ENCODE peak calls at places on chromosomes 13 and 19, in five cellular contexts. X is IMR-90, K is foreskin fibroblast, W is HL-60, N is heart right ventricle. T is an unnamed sample.

GRCh38 chr19:16078311-16078758 is 2.0 kb downstream of the TPM4 start:
- DNase-seq in N (peak), K (peak), W (no peak), X (peak), T (no peak)

GRCh38 chr19:33634361-33635091 is 12.8 kb downstream of the CHST8 start:
- DNase-seq in W (no peak), K (no peak), X (no peak), N (no peak), T (no peak)

GRCh38 chr19:58569943-58570670 is 3.0 kb downstream of the MZF1 start:
- DNase-seq in K (no peak), W (no peak), X (no peak), N (no peak), T (no peak)

GRCh38 chr19:54162241-54162805 is 2.8 kb upstream of the LENG1 start:
- DNase-seq in W (peak), X (peak), K (peak), N (peak), T (peak)

GRCh38 chr13:36421447-36421846 is 10.8 kb upstream of the CCNA1 start:
- DNase-seq in K (peak), N (no peak), X (no peak), W (peak), T (no peak)

GRCh38 chr19:12331211-12331941 is 2.1 kb downstream of the ZNF563 start:
- DNase-seq in X (no peak), K (no peak), W (no peak), N (peak), T (peak)

GRCh38 chr13:99980201-99981114 is 1.1 kb upstream of the ZIC2 start:
- DNase-seq in X (peak), K (peak), N (no peak), W (no peak), T (no peak)

GRCh38 chr13:26883613-26884257 is 123.1 kb upstream of the GPR12 start:
- DNase-seq in X (no peak), K (no peak), N (no peak), W (no peak), T (no peak)

GRCh38 chr13:32142956-32143375 is 111.4 kb downstream of the FRY start:
- DNase-seq in K (peak), N (no peak), X (peak), W (peak), T (no peak)

GRCh38 chr19:23312515-23312914 is 62.3 kb upstream of the ZNF724 start:
- DNase-seq in N (no peak), W (no peak), X (peak), K (no peak), T (no peak)

GRCh38 chr13:46721054-46721453 is 75.9 kb downstream of the ESD start:
- DNase-seq in X (peak), W (no peak), K (peak), N (peak), T (no peak)

GRCh38 chr13:98959775-98960325 is 18.0 kb downstream of the DOCK9 start:
- DNase-seq in N (no peak), K (no peak), X (no peak), W (no peak), T (no peak)

GRCh38 chr13:32390048-32390447 is 37.9 kb downstream of the N4BP2L1 start:
- DNase-seq in X (no peak), N (no peak), W (no peak), K (no peak), T (no peak)

GRCh38 chr19:15283141-15283885 is 49.0 kb downstream of the BRD4 start:
- DNase-seq in N (no peak), W (no peak), X (peak), K (no peak), T (no peak)

GRCh38 chr19:16001481-16002312 is 52.9 kb downstream of the OR10H4 start:
- DNase-seq in K (peak), X (peak), W (peak), N (no peak), T (peak)

GRCh38 chr13:25783480-25784081 is 268.2 kb downstream of the SHISA2 start:
- DNase-seq in K (no peak), X (no peak), N (no peak), W (no peak), T (no peak)

GRCh38 chr19:46716672-46717033 is 261 bp downstream of the PRKD2 start:
- DNase-seq in K (no peak), X (no peak), W (no peak), N (no peak), T (no peak)

GRCh38 chr13:36362251-36362650 is 16.1 kb upstream of the SPART start:
- DNase-seq in X (peak), K (peak), W (no peak), N (no peak), T (no peak)

GRCh38 chr19:17321655-17322489 is 12.5 kb downstream of the DDA1 start:
- DNase-seq in X (no peak), W (no peak), K (no peak), N (no peak), T (no peak)

GRCh38 chr19:30344446-30345425 is 27.4 kb upstream of the ZNF536 start:
- DNase-seq in W (no peak), X (no peak), N (no peak), K (peak), T (no peak)

GRCh38 chr19:48595171-48595570 is 11.4 kb upstream of the SPACA4 start:
- DNase-seq in W (no peak), X (no peak), K (no peak), N (no peak), T (no peak)

GRCh38 chr13:33927315-33927714 is 109.4 kb downstream of the RFC3 start:
- DNase-seq in K (peak), N (no peak), X (peak), W (no peak), T (no peak)

DNA sequence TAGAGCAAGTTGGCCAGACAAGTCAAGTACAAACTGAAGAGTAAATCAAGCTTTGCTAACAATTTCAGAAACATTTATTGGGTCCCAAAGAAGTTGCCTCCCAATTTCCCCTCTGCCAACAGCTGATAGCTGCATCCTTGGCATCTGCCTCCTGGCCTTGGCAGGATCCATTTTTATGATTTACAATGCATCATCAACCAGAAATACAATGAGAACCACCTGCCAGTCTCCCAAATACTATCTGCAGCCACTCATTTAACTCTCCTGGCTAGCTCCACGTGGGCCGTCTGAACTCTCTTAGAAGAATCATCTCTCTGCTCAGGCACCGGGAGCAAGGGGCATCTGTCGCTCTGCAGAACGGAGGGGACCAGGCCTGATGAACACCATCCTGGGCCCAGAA is 2.7 kb downstream of the LONP1 start:
- DNase-seq in W (no peak), X (no peak), N (no peak), K (no peak), T (no peak)
- TF ChIP-seq CTCF in W (no peak), X (no peak), N (no peak), K (no peak), T (no peak)

GRCh38 chr13:29239653-29240525 is 355.6 kb downstream of the SLC7A1 start:
- DNase-seq in N (no peak), W (no peak), K (no peak), X (no peak), T (no peak)
- H3K4me3 ChIP-seq in N (no peak), W (no peak), K (no peak), X (no peak), T (no peak)

GRCh38 chr19:1241417-1242095 is at the start of gene ATP5F1D:
- DNase-seq in N (peak), X (peak), W (peak), K (peak), T (peak)
- TF ChIP-seq CTCF in N (no peak), X (no peak), W (no peak), K (no peak), T (no peak)

DNA sequence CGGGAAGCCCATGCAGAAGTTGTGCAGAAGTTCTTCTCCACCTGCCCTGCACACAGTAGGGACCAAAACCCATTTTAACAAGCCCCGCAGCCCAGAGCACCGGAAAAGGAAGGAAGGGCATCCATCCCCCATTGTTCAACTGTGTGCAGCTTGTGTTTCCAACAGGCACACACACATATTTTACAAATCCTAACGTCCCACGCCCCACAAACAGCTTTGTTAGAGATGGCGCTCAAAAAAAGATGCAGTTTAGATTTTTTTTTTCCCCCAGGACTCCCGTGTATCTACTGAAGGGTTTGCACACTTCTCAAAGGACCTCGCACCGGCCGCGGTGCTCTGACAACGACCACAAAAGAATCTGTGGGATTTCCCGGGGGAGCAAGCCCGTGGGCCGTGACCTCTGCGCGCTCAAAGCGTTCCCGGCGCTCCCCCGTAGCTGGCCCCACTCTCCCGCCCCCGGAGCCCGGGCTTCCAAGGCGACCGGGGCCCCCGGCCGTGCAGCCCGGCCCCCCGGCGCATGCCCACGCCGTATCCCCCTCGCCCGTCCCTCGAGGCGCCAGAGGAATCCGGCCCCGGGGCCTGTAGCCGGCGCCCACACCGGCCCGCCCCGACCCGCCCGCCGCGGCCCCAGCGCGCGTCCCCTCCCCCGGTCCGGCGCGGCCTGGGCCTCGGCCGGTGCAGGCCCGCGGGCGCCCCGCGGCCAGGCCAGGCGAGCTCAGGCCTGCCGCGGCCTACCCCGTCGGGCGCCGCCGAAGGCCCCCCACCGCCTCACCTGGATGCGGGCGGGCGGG is 523 bp downstream of the ELAVL1 start:
- DNase-seq in N (no peak), X (peak), W (peak), K (peak), T (no peak)
- H3K4me3 ChIP-seq in N (peak), X (peak), W (peak), K (peak), T (peak)

GRCh38 chr19:32318884-32319520 is 26.4 kb upstream of the ZNF507 start:
- DNase-seq in K (no peak), N (no peak), X (no peak), W (no peak), T (no peak)
- TF ChIP-seq CTCF in K (no peak), N (peak), X (peak), W (peak), T (peak)

DNA sequence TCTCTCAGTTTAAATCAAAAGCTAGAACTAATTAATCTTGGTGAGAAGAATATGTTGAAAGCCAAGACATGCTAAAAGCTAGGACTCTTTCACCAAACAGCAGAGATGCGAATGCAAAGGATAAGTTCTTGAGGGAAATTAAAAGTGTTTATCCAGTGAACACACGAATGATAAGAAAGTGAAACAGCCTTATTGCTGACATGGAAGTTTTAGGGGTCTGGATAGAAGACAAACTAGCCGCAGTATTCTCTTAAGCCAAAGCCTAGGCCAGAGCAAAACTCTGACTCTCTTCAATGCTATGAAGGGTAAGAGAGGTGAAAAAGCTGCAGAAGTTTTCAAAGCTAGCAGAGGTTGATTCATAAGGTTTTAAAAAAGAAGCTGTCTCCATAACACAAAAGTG is 103.0 kb downstream of the UFM1 start:
- DNase-seq in N (no peak), X (no peak), W (no peak), K (no peak), T (no peak)
- H3K4me3 ChIP-seq in N (no peak), X (no peak), W (no peak), K (no peak), T (no peak)

DNA sequence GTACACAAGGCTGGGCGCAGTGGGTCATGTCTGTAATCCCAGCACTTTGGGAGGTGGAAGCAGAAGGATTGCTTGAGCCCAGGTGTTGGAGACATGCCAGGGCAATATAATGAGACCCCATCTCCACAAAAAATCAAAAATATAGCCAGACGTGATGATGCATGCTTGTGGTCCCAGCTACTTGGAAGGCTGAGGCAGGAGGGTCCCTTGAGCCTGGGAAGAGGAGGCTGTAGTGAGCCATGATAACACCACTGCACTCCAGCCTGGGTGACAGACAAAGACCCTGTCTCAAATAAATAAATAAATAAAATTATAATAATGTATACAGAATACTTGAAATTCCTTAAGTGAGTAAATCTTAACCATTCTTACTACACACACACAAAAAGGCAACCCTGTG is 127.7 kb downstream of the SPRY2 start:
- DNase-seq in X (no peak), N (no peak), W (no peak), K (no peak), T (no peak)
- TF ChIP-seq CTCF in X (no peak), N (no peak), W (no peak), K (no peak), T (no peak)

T was measured in GM12864.